ENCODE peak calls at places on chromosome 16, in five cellular contexts. Q is H9, A is HCEC 1CT, I is aorta, S is foreskin fibroblast. F is an unnamed sample.
A peak's percentile ranks its signal among the peaks of the same experiment; 100 is the strongest.

GRCh38 chr16:27685802-27686201 is 135.9 kb downstream of the KATNIP start:
- DNase-seq in Q (no peak), A (peak; percentile 71), I (no peak), S (peak; percentile 85), F (no peak)

GRCh38 chr16:85072947-85073346 is 39.3 kb downstream of the CIBAR2 start:
- DNase-seq in Q (no peak), A (no peak), I (no peak), S (peak; percentile 97), F (no peak)

GRCh38 chr16:88347656-88348376 is 34.9 kb upstream of the ZNF469 start:
- DNase-seq in Q (no peak), A (no peak), I (peak; percentile 34), S (no peak), F (no peak)

GRCh38 chr16:24853830-24854229 is 8.1 kb downstream of the SLC5A11 start:
- DNase-seq in Q (no peak), A (peak; percentile 66), I (no peak), S (peak; percentile 84), F (no peak)

GRCh38 chr16:82345318-82345717 is 175.3 kb upstream of the MPHOSPH6 start:
- DNase-seq in Q (no peak), A (no peak), I (no peak), S (no peak), F (no peak)

GRCh38 chr16:56859636-56860035 is 5.4 kb upstream of the SLC12A3 start:
- DNase-seq in Q (no peak), A (no peak), I (no peak), S (no peak), F (no peak)

GRCh38 chr16:58019866-58020538 is 5.6 kb upstream of the MMP15 start:
- DNase-seq in Q (no peak), A (no peak), I (no peak), S (no peak), F (no peak)

GRCh38 chr16:17109413-17109812 is 361.3 kb downstream of the XYLT1 start:
- DNase-seq in Q (no peak), A (no peak), I (no peak), S (no peak), F (no peak)

GRCh38 chr16:6558133-6558532 is 774.5 kb upstream of the RBFOX1 start:
- DNase-seq in Q (peak; percentile 82), A (no peak), I (no peak), S (no peak), F (no peak)

GRCh38 chr16:73572135-73572534 is 524.2 kb upstream of the ZFHX3 start:
- DNase-seq in Q (no peak), A (no peak), I (peak; percentile 74), S (peak; percentile 1), F (no peak)

GRCh38 chr16:24988593-24989338 is 26.4 kb downstream of the ARHGAP17 start:
- DNase-seq in Q (no peak), A (peak; percentile 64), I (no peak), S (peak; percentile 79), F (no peak)

GRCh38 chr16:66365588-66365987 is 903 bp upstream of the CDH5 start:
- DNase-seq in Q (no peak), A (no peak), I (peak; percentile 77), S (no peak), F (no peak)

GRCh38 chr16:51167170-51167710 is 16.2 kb upstream of the SALL1 start:
- DNase-seq in Q (no peak), A (no peak), I (no peak), S (no peak), F (no peak)

GRCh38 chr16:30721606-30722005 is 22.6 kb downstream of the SRCAP start:
- DNase-seq in Q (no peak), A (peak; percentile 66), I (no peak), S (peak; percentile 87), F (no peak)

GRCh38 chr16:66728117-66728787 is 23.2 kb downstream of the DYNC1LI2 start:
- DNase-seq in Q (no peak), A (peak; percentile 71), I (no peak), S (peak; percentile 74), F (no peak)

GRCh38 chr16:4320571-4321137 is 4.8 kb downstream of the GLIS2 start:
- DNase-seq in Q (no peak), A (no peak), I (no peak), S (no peak), F (no peak)

GRCh38 chr16:81836279-81837054 is 57.4 kb downstream of the PLCG2 start:
- DNase-seq in Q (no peak), A (no peak), I (no peak), S (no peak), F (no peak)

GRCh38 chr16:57606847-57607501 is 21.5 kb upstream of the ADGRG1 start:
- DNase-seq in Q (no peak), A (no peak), I (no peak), S (no peak), F (no peak)

GRCh38 chr16:12133738-12134137 is 157.2 kb downstream of the SNX29 start:
- DNase-seq in Q (no peak), A (no peak), I (no peak), S (no peak), F (no peak)

F was measured in CMK.